ENCODE peak calls at places on chromosomes 1 and 21, in four cellular contexts. S is GM12892; H is AG04450; M is stimulated activated CD8-positive, alpha-beta memory T cell treated with anti-CD3 and anti-CD28 coated beads, Interleukin-4, amount 100 ng/mL, for 4 hours. U is an unnamed sample.

GRCh38 chr1:230342019-230342418 is 84.1 kb downstream of the PGBD5 start:
- DNase-seq in S (no peak), H (no peak), M (no peak), U (no peak)

GRCh38 chr1:77991638-77992037 is 12.8 kb upstream of the FUBP1 start:
- DNase-seq in S (no peak), H (no peak), M (no peak), U (peak)

GRCh38 chr1:181149326-181150000 is 61.0 kb downstream of the IER5 start:
- DNase-seq in S (no peak), H (no peak), M (no peak), U (no peak)

GRCh38 chr21:33789697-33790096 is 125.9 kb downstream of the ATP5PO start:
- DNase-seq in S (no peak), H (no peak), M (no peak), U (peak)

GRCh38 chr1:219171192-219171935 is 2.3 kb upstream of the LYPLAL1 start:
- DNase-seq in S (no peak), H (no peak), M (no peak), U (peak)

GRCh38 chr1:226979517-226980121 is 39.5 kb downstream of the COQ8A start:
- DNase-seq in S (no peak), H (no peak), M (no peak), U (no peak)

GRCh38 chr1:238329671-238330070 is 438.9 kb upstream of the ZP4 start:
- DNase-seq in S (no peak), H (no peak), M (no peak), U (no peak)

GRCh38 chr1:26570287-26570686 is 40.7 kb downstream of the RPS6KA1 start:
- DNase-seq in S (no peak), H (no peak), M (no peak), U (no peak)

GRCh38 chr1:39102537-39103320 is 76.6 kb downstream of the NDUFS5 start:
- DNase-seq in S (peak), H (no peak), M (no peak), U (peak)

GRCh38 chr1:114155756-114156155 is 2.1 kb upstream of the SYT6 start:
- DNase-seq in S (no peak), H (no peak), M (no peak), U (no peak)

GRCh38 chr1:167820684-167821355 is 93.1 kb downstream of the ADCY10 start:
- DNase-seq in S (no peak), H (no peak), M (no peak), U (peak)

GRCh38 chr1:212555426-212555825 is 53.1 kb upstream of the ATF3 start:
- DNase-seq in S (no peak), H (no peak), M (no peak), U (no peak)

GRCh38 chr1:27430903-27431653 is 38.7 kb downstream of the GPR3 start:
- DNase-seq in S (no peak), H (no peak), M (no peak), U (no peak)

GRCh38 chr1:983736-984475 is 2.0 kb upstream of the PERM1 start:
- DNase-seq in S (peak), H (no peak), M (peak), U (no peak)

GRCh38 chr1:33348676-33349080 is 27.8 kb upstream of the A3GALT2 start:
- DNase-seq in S (no peak), H (no peak), M (no peak), U (no peak)

GRCh38 chr1:72122099-72122893 is 160.0 kb downstream of the NEGR1 start:
- DNase-seq in S (no peak), H (no peak), M (no peak), U (no peak)

GRCh38 chr1:8448906-8449661 is 131.2 kb downstream of the SLC45A1 start:
- DNase-seq in S (no peak), H (no peak), M (no peak), U (peak)

U was measured in bronchial epithelial cell.